ENCODE peak calls at places on chromosomes 6 and 20, in ten cellular contexts. W is A549, K is GM23338, J is fibroblast of lung, T is Panc1, A is NB4, H is GM10248, D is mammary epithelial cell, X is cardiac muscle cell, L is heart right ventricle. Z is an unnamed sample.

GRCh38 chr6:165227644-165228329 is 81.6 kb downstream of the C6orf118 start:
- DNase-seq in W (no peak), K (no peak), J (peak; percentile 0), T (no peak), A (peak; percentile 83), H (no peak), D (peak; percentile 2), X (no peak), L (no peak), Z (no peak)

GRCh38 chr20:55090301-55090700 is 614.9 kb downstream of the DOK5 start:
- DNase-seq in W (no peak), K (no peak), J (no peak), T (no peak), A (no peak), H (no peak), D (no peak), X (no peak), L (no peak), Z (no peak)

GRCh38 chr6:116530436-116530835 is 15.0 kb downstream of the TRAPPC3L start:
- DNase-seq in W (no peak), K (no peak), J (peak; percentile 41), T (no peak), A (no peak), H (no peak), D (no peak), X (no peak), L (no peak), Z (no peak)

GRCh38 chr20:36823126-36823525 is 49.6 kb upstream of the DSN1 start:
- DNase-seq in W (no peak), K (no peak), J (peak; percentile 28), T (no peak), A (no peak), H (no peak), D (no peak), X (no peak), L (no peak), Z (no peak)

GRCh38 chr20:41052742-41053419 is 24.3 kb downstream of the TOP1 start:
- DNase-seq in W (no peak), K (peak; percentile 32), J (peak; percentile 91), T (no peak), A (no peak), H (no peak), D (no peak), X (no peak), L (peak; percentile 23), Z (no peak)

GRCh38 chr6:131070061-131070460 is 7.0 kb upstream of the EPB41L2 start:
- DNase-seq in W (no peak), K (no peak), J (no peak), T (no peak), A (no peak), H (no peak), D (no peak), X (no peak), L (no peak), Z (no peak)

GRCh38 chr20:8271727-8272126 is 139.7 kb downstream of the PLCB1 start:
- DNase-seq in W (no peak), K (no peak), J (no peak), T (no peak), A (peak; percentile 35), H (no peak), D (no peak), X (no peak), L (no peak), Z (no peak)

GRCh38 chr6:23055523-23055922 is 486.2 kb downstream of the HDGFL1 start:
- DNase-seq in W (no peak), K (no peak), J (no peak), T (no peak), A (no peak), H (no peak), D (no peak), X (no peak), L (no peak), Z (no peak)

GRCh38 chr6:160088069-160088773 is 33.4 kb upstream of the SLC22A1 start:
- DNase-seq in W (peak; percentile 80), K (peak; percentile 71), J (peak; percentile 87), T (no peak), A (peak; percentile 20), H (no peak), D (peak; percentile 43), X (peak; percentile 52), L (peak; percentile 44), Z (no peak)

GRCh38 chr6:136927313-136927712 is 5.2 kb downstream of the SLC35D3 start:
- DNase-seq in W (peak; percentile 32), K (peak; percentile 71), J (no peak), T (peak; percentile 15), A (peak; percentile 59), H (peak; percentile 48), D (peak; percentile 8), X (no peak), L (no peak), Z (peak; percentile 66)

GRCh38 chr6:138372711-138373463 is 4.8 kb upstream of the SMIM28 start:
- DNase-seq in W (peak; percentile 10), K (no peak), J (no peak), T (no peak), A (peak; percentile 39), H (no peak), D (peak; percentile 61), X (no peak), L (no peak), Z (no peak)

GRCh38 chr20:31674895-31675827 is 37.4 kb downstream of the COX4I2 start:
- DNase-seq in W (no peak), K (no peak), J (peak; percentile 75), T (no peak), A (peak; percentile 94), H (peak; percentile 57), D (peak; percentile 78), X (no peak), L (peak; percentile 81), Z (peak; percentile 56)

DNA sequence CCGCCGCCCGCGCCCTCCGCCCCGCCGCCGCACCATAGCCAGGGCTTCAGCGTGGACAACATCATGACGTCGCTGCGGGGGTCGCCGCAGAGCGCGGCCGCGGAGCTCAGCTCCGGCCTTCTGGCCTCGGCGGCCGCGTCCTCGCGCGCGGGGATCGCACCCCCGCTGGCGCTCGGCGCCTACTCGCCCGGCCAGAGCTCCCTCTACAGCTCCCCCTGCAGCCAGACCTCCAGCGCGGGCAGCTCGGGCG is 1.5 kb downstream of the FOXC1 start:
- DNase-seq in W (no peak), K (peak; percentile 53), J (peak; percentile 31), T (no peak), A (peak; percentile 68), H (no peak), D (peak; percentile 13), X (peak; percentile 51), L (no peak), Z (peak; percentile 76)
- TF ChIP-seq CTCF in W (peak; percentile 43), K (peak; percentile 35), J (peak; percentile 8), T (peak; percentile 85), A (no peak), H (peak; percentile 9), D (peak; percentile 4), X (peak; percentile 21), L (peak; percentile 23), Z (peak; percentile 14)

DNA sequence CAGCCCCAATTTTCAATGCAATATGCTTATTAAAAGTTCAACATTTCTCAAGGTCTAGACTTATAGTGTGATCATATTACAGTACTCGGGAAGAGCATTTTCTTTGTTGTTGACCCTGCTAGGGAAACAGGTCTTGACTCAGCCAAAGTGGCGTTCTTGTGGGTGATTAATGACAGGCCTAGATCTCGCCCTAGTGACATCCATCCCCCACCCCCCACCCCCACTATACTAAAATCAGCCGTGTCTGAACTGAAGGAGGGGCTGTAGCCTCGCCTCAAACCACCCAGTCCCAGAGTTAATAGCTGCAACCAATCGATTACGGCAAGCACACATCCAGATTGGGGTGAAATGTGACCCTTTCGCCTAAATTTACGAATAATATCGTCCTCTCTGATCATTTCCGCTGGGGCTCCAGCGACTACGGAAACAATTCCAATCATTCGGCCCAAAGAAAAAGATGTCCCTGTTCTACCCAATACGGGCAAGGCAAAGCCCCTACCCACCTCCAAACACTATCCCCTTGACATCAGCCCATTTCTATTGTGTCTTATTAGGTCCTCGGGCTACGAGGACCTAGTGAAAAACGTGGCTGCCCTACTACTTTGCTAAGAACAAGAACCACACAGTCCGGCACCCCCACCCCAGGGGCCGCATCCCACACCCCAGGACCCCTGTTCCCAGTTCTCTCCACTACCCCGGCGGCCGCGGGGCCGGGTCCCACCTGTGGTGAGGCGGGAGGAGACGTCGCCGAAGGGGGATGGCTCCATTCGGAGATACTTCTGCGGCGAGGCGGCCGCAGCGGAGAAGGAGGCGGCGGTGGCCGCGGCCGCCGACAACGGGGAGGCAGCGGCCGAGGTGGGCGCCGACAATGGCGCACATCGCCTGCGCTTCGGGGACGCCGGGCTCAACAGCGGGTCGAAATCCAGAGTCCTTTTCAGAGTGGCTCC is 1.0 kb downstream of the AKIRIN2 start:
- DNase-seq in W (peak; percentile 44), K (peak; percentile 39), J (peak; percentile 78), T (no peak), A (peak; percentile 81), H (peak; percentile 54), D (peak; percentile 79), X (peak; percentile 81), L (peak; percentile 31), Z (peak; percentile 69)
- TF ChIP-seq CTCF in W (no peak), K (no peak), J (no peak), T (no peak), A (no peak), H (peak; percentile 27), D (no peak), X (no peak), L (no peak), Z (no peak)

DNA sequence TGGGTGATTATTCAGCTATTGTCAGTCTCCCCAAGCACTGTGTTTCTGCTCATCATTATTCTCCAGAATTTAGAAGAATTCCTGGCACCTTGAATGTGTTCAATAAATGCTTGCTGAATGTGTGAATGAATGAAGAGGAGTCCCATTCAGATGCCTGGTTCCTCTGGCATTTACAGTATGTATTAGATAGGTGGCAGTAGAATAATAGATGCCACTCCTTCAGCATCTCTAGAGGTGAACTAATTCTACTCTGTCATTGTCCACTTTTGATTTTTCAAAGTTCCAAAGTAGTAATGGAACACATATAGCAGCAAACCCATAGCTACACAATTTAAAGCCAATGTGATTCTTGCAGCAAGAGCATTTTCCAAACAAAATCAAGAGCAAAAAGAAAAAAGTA is 118.9 kb upstream of the CEP162 start:
- DNase-seq in W (no peak), K (peak; percentile 28), J (peak; percentile 0), T (no peak), A (no peak), H (no peak), D (no peak), X (no peak), L (no peak), Z (no peak)
- TF ChIP-seq CTCF in W (no peak), K (peak; percentile 41), J (peak; percentile 18), T (peak; percentile 13), A (no peak), H (no peak), D (peak; percentile 28), X (peak; percentile 25), L (no peak), Z (no peak)

DNA sequence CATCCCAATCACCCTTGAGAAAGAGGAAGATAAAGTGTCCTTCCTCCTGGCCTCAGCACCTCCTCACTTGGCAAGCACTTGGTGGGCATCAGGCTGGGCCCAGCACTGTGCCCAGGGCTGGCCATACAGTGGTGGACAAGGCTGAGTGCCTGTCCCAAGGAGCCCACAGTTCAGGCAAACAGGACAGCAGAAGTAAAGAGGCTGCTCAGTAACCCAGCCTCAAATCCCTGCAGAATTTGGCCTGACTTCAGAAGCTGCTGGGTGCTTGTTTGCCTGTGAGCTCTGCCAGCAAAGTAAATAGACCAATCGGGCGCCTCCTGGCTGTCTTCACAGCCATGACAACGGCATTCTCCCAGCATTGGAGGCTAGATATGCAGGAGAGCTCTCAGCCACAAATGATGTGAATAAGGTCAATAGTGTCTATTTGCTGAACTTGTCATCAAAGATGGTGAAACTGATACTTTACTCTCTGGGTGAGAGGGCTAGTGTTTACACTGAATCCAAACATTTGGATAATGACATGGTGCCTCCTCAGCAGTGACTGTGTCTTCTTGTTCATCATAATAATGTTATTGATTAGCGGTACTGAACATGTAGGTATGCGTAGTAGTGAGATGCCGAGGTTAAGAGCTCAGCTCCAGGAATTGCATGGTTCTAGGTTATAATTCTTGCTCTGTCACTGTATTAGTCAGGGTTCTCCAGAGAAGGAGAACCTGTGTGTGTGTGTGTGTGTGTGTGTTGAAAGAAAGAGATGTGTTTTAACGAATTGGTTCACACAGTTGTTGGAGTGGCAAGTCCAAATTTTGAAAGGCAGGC is 36.9 kb upstream of the FANCE start:
- DNase-seq in W (peak; percentile 66), K (peak; percentile 81), J (peak; percentile 91), T (no peak), A (peak; percentile 58), H (no peak), D (peak; percentile 63), X (peak; percentile 80), L (peak; percentile 78), Z (no peak)
- TF ChIP-seq CTCF in W (peak; percentile 58), K (peak; percentile 71), J (peak; percentile 69), T (peak; percentile 77), A (peak; percentile 20), H (peak; percentile 34), D (peak; percentile 70), X (peak; percentile 63), L (peak; percentile 69), Z (no peak)